ENCODE peak calls at places on chromosomes 2 and 18, in eight cellular contexts. T, E, U, X, D, Z, R and O are unnamed samples.

GRCh38 chr2:170005702-170006101 is 172.2 kb upstream of the MYO3B start:
- DNase-seq in Z (no peak), T (no peak), D (peak), E (no peak), R (no peak), U (no peak), X (no peak), O (no peak)

GRCh38 chr18:23884712-23885375 is 129.7 kb upstream of the TTC39C start:
- DNase-seq in E (no peak), U (no peak), T (no peak), D (no peak), Z (no peak), R (no peak), X (no peak), O (no peak)

GRCh38 chr2:240933048-240933965 is 27.2 kb downstream of the CROCC2 start:
- DNase-seq in Z (no peak), U (no peak), R (no peak), E (no peak), D (no peak), X (no peak), T (no peak), O (no peak)

GRCh38 chr18:61541673-61542072 is 208.4 kb downstream of the CDH20 start:
- DNase-seq in R (no peak), E (no peak), X (no peak), U (no peak), D (no peak), Z (no peak), T (no peak), O (no peak)

GRCh38 chr2:233766416-233766815 is 6.3 kb downstream of the UGT1A1 start:
- DNase-seq in R (no peak), U (no peak), Z (no peak), E (no peak), D (no peak), T (no peak), X (no peak), O (no peak)

GRCh38 chr18:34223893-34224422 is 755 bp downstream of the NOL4 start:
- DNase-seq in U (peak), R (peak), Z (no peak), X (peak), T (peak), E (no peak), D (no peak), O (no peak)

GRCh38 chr2:132275396-132275795 is 113.6 kb upstream of the ANKRD30BL start:
- DNase-seq in Z (no peak), E (no peak), D (no peak), R (no peak), X (no peak), U (no peak), T (no peak), O (no peak)

GRCh38 chr2:12424219-12424618 is 292.5 kb upstream of the TRIB2 start:
- DNase-seq in D (no peak), E (no peak), T (no peak), R (peak), X (no peak), Z (no peak), U (no peak), O (no peak)

GRCh38 chr2:62939735-62940491 is 110.7 kb upstream of the OTX1 start:
- DNase-seq in R (peak), U (peak), X (peak), D (peak), Z (no peak), T (no peak), E (no peak), O (peak)

GRCh38 chr2:199273043-199273647 is 184.6 kb downstream of the SATB2 start:
- DNase-seq in X (peak), U (peak), Z (no peak), R (peak), D (no peak), E (no peak), T (no peak), O (peak)

GRCh38 chr2:101770672-101771071 is 73.2 kb downstream of the MAP4K4 start:
- DNase-seq in E (no peak), R (peak), T (no peak), D (peak), U (peak), Z (no peak), X (no peak), O (no peak)

GRCh38 chr2:42875880-42876279 is 83.5 kb upstream of the HAAO start:
- DNase-seq in D (no peak), Z (no peak), X (no peak), U (no peak), E (no peak), R (no peak), T (no peak), O (no peak)

GRCh38 chr18:11124054-11124453 is 25.3 kb downstream of the PIEZO2 start:
- DNase-seq in T (no peak), X (no peak), E (no peak), D (no peak), R (no peak), Z (no peak), U (no peak), O (no peak)

GRCh38 chr18:11121426-11121825 is 27.9 kb downstream of the PIEZO2 start:
- DNase-seq in D (peak), X (no peak), R (peak), T (no peak), E (no peak), U (peak), Z (no peak), O (no peak)

GRCh38 chr18:11119962-11120361 is 29.4 kb downstream of the PIEZO2 start:
- DNase-seq in D (peak), R (peak), T (no peak), U (peak), X (no peak), Z (no peak), E (no peak), O (peak)

DNA sequence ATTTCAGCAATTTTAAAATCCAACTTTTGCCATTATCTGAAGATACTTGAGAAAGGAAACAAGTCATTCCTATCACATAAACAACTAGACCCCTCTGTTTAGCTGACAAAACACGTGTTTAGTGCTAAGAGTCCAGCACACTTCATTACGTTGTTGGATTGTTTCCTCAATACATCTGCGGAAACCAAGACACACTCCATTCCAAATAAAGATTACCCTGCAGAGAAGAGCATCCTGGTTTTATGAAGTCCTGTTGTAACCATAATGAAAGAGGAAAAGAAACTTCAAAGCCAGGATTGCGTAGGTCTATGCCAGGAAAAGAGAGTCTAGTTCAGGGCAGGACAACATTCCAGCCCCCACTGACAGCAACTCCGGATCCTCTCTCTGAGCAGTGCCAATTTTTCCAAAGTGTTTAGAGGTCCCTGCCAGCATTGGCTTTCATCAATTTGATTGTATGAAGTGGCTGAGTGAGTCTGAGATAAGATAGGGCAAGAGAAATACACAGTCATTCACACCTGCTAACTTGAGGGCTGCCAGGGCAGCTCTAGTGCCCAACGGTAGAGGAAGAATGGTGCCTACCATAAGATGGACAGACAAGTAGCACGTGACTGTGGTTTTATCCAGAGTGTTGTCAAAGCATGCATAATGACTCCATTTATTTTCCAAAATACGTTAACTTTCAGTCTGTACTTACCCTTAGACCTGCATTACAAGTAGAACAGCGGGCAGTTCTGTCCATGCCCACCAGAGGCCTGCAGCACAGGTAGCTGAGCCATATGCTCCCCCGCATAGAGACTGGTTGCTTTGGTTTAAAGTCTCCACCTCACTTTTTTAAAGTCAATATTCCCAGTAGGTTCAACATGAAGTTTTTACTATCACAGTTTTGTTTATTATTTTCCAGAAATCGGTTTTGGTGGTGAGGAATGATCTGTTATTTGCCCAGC is 23.7 kb downstream of the PIEZO2 start:
- DNase-seq in D (no peak), E (no peak), U (no peak), T (no peak), X (no peak), R (no peak), Z (no peak), O (no peak)
- TF ChIP-seq CTCF in D (no peak), E (no peak), U (no peak), T (no peak), X (no peak), R (no peak), Z (no peak), O (no peak)

GRCh38 chr2:71715951-71716696 is 262.8 kb downstream of the DYSF start:
- DNase-seq in E (no peak), U (no peak), Z (no peak), D (no peak), X (no peak), R (no peak), T (no peak), O (no peak)

GRCh38 chr2:71712179-71712818 is 258.9 kb downstream of the DYSF start:
- DNase-seq in D (no peak), X (no peak), E (no peak), Z (no peak), R (no peak), U (no peak), T (no peak), O (no peak)

GRCh38 chr2:71715241-71715750 is 261.9 kb downstream of the DYSF start:
- DNase-seq in X (no peak), Z (no peak), R (no peak), T (no peak), U (no peak), E (no peak), D (no peak), O (no peak)

GRCh38 chr2:71714601-71715240 is 261.4 kb downstream of the DYSF start:
- DNase-seq in D (no peak), R (no peak), E (no peak), X (no peak), Z (no peak), T (no peak), U (peak), O (no peak)

GRCh38 chr2:71713581-71714580 is 260.5 kb downstream of the DYSF start:
- DNase-seq in Z (no peak), T (no peak), R (peak), D (no peak), U (peak), X (no peak), E (no peak), O (no peak)
- H3K4me3 ChIP-seq in Z (no peak), T (no peak), R (no peak), D (no peak), U (no peak), X (no peak), E (no peak), O (no peak)

DNA sequence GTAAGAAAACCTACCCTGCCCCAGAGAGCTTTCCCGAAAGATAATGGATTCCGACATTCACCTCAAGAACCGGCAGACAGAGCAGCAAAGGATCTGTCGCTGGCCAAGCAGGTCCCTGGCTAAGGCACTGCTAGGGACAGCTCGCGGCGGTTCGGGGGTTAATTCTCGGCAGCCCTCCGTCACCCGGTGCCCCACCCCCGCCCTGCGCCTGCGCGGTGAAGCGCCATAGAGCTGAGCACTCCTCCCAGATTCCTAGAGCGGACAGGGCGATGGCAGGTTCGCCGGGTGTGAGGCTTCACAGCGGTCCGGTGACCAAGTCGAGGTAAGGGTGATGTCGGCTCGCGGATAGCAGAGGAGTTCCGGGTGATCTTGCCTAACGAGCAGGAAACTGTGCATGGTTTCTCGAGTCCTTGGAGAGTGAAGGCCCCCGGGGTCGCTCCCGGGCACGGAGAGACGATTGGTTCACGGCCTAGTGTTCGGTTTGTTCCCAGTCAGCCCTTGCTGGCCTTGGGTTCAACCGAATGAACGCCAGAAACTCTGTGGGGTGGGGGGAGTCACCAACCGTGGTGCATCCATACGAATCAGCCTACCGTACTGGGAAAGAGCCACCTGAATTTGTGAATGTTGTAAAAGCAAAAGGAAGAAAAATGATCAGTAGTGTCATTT is at the start of gene ZSCAN30:
- DNase-seq in U (peak), Z (peak), D (peak), E (peak), R (peak), T (peak), X (peak), O (peak)
- TF ChIP-seq CTCF in U (no peak), Z (no peak), D (no peak), E (peak), R (no peak), T (no peak), X (no peak), O (no peak)

GRCh38 chr2:231397928-231398294 is 2.4 kb downstream of the B3GNT7 start:
- DNase-seq in E (peak), U (no peak), D (no peak), R (no peak), Z (no peak), X (no peak), T (no peak), O (no peak)

GRCh38 chr2:231395188-231396057 is at the start of gene B3GNT7:
- DNase-seq in U (no peak), R (no peak), E (peak), Z (no peak), T (peak), X (no peak), D (no peak), O (no peak)

GRCh38 chr2:231396058-231396821 is 730 bp downstream of the B3GNT7 start:
- DNase-seq in R (no peak), X (no peak), Z (no peak), U (no peak), T (no peak), E (peak), D (no peak), O (no peak)

GRCh38 chr2:231398585-231398984 is 3.1 kb downstream of the B3GNT7 start:
- DNase-seq in D (no peak), T (no peak), X (no peak), R (no peak), U (no peak), E (peak), Z (no peak), O (no peak)

GRCh38 chr2:231397011-231397927 is 1.8 kb downstream of the B3GNT7 start:
- DNase-seq in D (no peak), E (no peak), X (no peak), T (no peak), R (no peak), Z (no peak), U (no peak), O (no peak)
- H3K4me3 ChIP-seq in D (no peak), E (no peak), X (no peak), T (peak), R (no peak), Z (no peak), U (no peak), O (no peak)

DNA sequence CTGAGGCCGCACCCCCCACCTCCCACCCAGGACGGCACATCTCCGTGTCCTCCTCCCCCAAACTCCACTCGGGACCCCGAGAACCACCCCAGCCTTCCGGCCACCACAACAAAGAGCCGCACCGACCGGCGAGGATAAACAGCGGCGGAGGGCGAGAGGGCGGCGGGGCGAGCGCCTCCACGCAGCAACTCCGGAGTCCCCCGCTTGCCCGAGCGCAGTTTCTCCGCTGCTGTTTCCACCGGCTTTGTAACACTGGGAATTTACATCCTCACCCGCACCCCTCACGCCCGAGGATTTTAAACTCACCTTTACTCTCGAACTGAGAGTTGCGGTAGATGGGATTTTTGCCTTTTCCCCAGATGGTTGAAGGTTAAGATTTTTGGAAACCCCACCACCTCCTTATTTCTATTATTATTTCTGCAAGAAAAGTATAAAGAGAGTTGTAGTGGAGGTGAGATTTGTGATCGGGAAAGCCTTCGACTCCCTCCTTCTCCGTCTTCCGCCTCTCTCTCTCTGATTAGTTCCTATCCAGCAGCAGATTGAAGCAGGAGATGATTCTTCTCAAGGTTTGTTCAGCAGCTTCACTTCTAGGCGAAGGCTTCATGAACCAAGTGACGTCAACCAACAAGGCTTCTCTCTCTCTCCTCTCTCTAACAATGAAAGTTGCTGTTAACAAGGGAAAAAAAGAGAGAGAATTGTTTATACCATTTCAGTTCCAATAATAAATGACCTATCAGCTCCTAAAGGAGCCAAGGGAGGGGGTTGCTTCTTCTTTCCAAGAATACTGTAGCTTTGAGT is at the start of gene BAZ2B:
- DNase-seq in U (peak), R (peak), E (peak), D (peak), Z (peak), T (no peak), X (peak), O (peak)
- TF ChIP-seq CTCF in U (no peak), R (no peak), E (no peak), D (no peak), Z (no peak), T (peak), X (no peak), O (no peak)

GRCh38 chr18:13449651-13450050 is 231.1 kb downstream of the LDLRAD4 start:
- DNase-seq in D (no peak), R (no peak), E (no peak), U (no peak), Z (no peak), X (no peak), T (no peak), O (no peak)

GRCh38 chr18:13446024-13446423 is 227.5 kb downstream of the LDLRAD4 start:
- DNase-seq in Z (no peak), U (no peak), X (no peak), D (peak), E (no peak), T (no peak), R (no peak), O (no peak)

GRCh38 chr18:13446581-13447470 is 228.3 kb downstream of the LDLRAD4 start:
- DNase-seq in T (no peak), X (peak), R (no peak), D (peak), U (peak), Z (no peak), E (no peak), O (no peak)

GRCh38 chr18:13448028-13448795 is 229.7 kb downstream of the LDLRAD4 start:
- DNase-seq in R (no peak), T (no peak), D (no peak), Z (no peak), U (peak), X (no peak), E (no peak), O (no peak)

DNA sequence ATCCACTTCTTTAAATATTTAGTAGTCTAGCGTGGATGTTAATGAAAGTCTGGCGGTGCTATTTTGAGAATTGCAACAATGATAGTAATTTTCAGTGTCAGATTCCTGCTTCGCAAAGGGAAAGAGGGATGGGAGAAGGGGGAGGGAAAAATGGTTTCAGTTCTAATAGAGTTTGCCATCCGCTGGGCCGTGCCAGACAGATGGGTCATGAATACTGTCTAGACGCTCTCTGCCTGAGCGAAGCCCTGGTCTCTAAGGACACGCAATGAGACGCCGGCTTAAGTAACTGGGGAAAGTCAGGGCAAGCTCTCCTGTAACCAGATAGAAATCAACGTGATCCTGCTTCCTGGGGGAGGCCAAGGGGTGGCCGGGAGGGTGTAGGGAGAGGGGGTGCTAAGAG is 229.1 kb downstream of the LDLRAD4 start:
- DNase-seq in Z (no peak), D (peak), R (peak), E (no peak), X (peak), T (no peak), U (peak), O (peak)
- H3K4me3 ChIP-seq in Z (peak), D (no peak), R (no peak), E (no peak), X (no peak), T (no peak), U (peak), O (no peak)